ENCODE peak calls at places on chromosomes 4 and X, in eight cellular contexts. S is fibroblast of the aortic adventitia, X is OCI-LY7, N is astrocyte of the cerebellum, G is WTC11, P is hepatocyte, A is glutamatergic neuron, F is A549. E is an unnamed sample.

GRCh38 chr4:14434916-14435315 is 567.4 kb upstream of the CPEB2 start:
- DNase-seq in S (peak; percentile 13), X (no peak), N (no peak), G (no peak), P (peak; percentile 6), A (no peak), F (no peak), E (no peak)

GRCh38 chr4:46653842-46654241 is 255.2 kb downstream of the COX7B2 start:
- DNase-seq in S (no peak), X (no peak), N (no peak), G (no peak), P (no peak), A (no peak), F (no peak), E (no peak)

GRCh38 chr4:135372131-135372530 is 1170.5 kb upstream of the PABPC4L start:
- DNase-seq in S (no peak), X (no peak), N (no peak), G (no peak), P (no peak), A (no peak), F (no peak), E (no peak)

GRCh38 chr4:113468165-113469022 is 293.1 kb downstream of the CAMK2D start:
- DNase-seq in S (peak; percentile 100), X (no peak), N (peak; percentile 99), G (peak; percentile 10), P (peak; percentile 91), A (no peak), F (peak; percentile 79), E (peak; percentile 100)

GRCh38 chrX:43971966-43972961 is 926 bp downstream of the NDP start:
- DNase-seq in S (peak; percentile 30), X (no peak), N (no peak), G (no peak), P (peak; percentile 11), A (no peak), F (no peak), E (no peak)

GRCh38 chrX:1554469-1555210 is 17.7 kb upstream of the P2RY8 start:
- DNase-seq in S (no peak), X (peak; percentile 54), N (no peak), G (no peak), P (no peak), A (no peak), F (no peak), E (no peak)

GRCh38 chr4:127781303-127782024 is 658 bp upstream of the HSPA4L start:
- DNase-seq in S (no peak), X (no peak), N (no peak), G (no peak), P (peak; percentile 72), A (peak; percentile 66), F (no peak), E (peak; percentile 19)

GRCh38 chr4:85873566-85873965 is 398.6 kb downstream of the ARHGAP24 start:
- DNase-seq in S (no peak), X (no peak), N (no peak), G (no peak), P (no peak), A (no peak), F (no peak), E (no peak)

GRCh38 chr4:26320159-26320452 is 708 bp upstream of the RBPJ start:
- DNase-seq in S (peak; percentile 37), X (peak; percentile 75), N (no peak), G (no peak), P (no peak), A (no peak), F (no peak), E (peak; percentile 28)

GRCh38 chr4:163582688-163583087 is 88.2 kb downstream of the TMA16 start:
- DNase-seq in S (no peak), X (no peak), N (no peak), G (no peak), P (no peak), A (no peak), F (no peak), E (no peak)

GRCh38 chrX:14209034-14209433 is 179.3 kb upstream of the GEMIN8 start:
- DNase-seq in S (no peak), X (no peak), N (no peak), G (no peak), P (no peak), A (no peak), F (peak; percentile 57), E (no peak)

GRCh38 chr4:132269303-132269990 is 879.6 kb upstream of the PCDH10 start:
- DNase-seq in S (no peak), X (no peak), N (no peak), G (no peak), P (no peak), A (no peak), F (no peak), E (no peak)

GRCh38 chr4:123418486-123418931 is 21.9 kb downstream of the SPRY1 start:
- DNase-seq in S (peak; percentile 96), X (peak; percentile 62), N (peak; percentile 95), G (peak; percentile 44), P (peak; percentile 35), A (no peak), F (no peak), E (peak; percentile 85)

GRCh38 chrX:18542131-18542530 is 116.7 kb downstream of the CDKL5 start:
- DNase-seq in S (no peak), X (no peak), N (no peak), G (no peak), P (no peak), A (no peak), F (no peak), E (no peak)

GRCh38 chr4:22070256-22070655 is 121.7 kb upstream of the KCNIP4 start:
- DNase-seq in S (no peak), X (no peak), N (no peak), G (no peak), P (no peak), A (no peak), F (no peak), E (no peak)

GRCh38 chr4:145956288-145956890 is 17.8 kb upstream of the ZNF827 start:
- DNase-seq in S (peak; percentile 43), X (peak; percentile 73), N (no peak), G (peak; percentile 49), P (peak; percentile 64), A (peak; percentile 33), F (peak; percentile 48), E (peak; percentile 33)

GRCh38 chr4:168713193-168713592 is 216.3 kb downstream of the PALLD start:
- DNase-seq in S (no peak), X (no peak), N (no peak), G (no peak), P (peak; percentile 21), A (no peak), F (no peak), E (no peak)

GRCh38 chr4:39406763-39407583 is at the start of gene KLB:
- DNase-seq in S (peak; percentile 36), X (no peak), N (no peak), G (no peak), P (peak; percentile 78), A (peak; percentile 24), F (peak; percentile 59), E (no peak)

GRCh38 chrX:130676861-130677260 is 226.1 kb downstream of the ENOX2 start:
- DNase-seq in S (no peak), X (no peak), N (no peak), G (no peak), P (no peak), A (no peak), F (peak; percentile 1), E (no peak)

GRCh38 chrX:123846598-123847038 is 13.2 kb upstream of the XIAP start:
- DNase-seq in S (peak; percentile 47), X (no peak), N (no peak), G (no peak), P (no peak), A (no peak), F (peak; percentile 50), E (peak; percentile 92)

GRCh38 chrX:108199691-108200090 is 108.1 kb downstream of the ATG4A start:
- DNase-seq in S (peak; percentile 57), X (peak; percentile 7), N (no peak), G (peak; percentile 18), P (peak; percentile 62), A (peak; percentile 24), F (peak; percentile 44), E (peak; percentile 1)

GRCh38 chr4:48546336-48546735 is 56.3 kb downstream of the ZAR1 start:
- DNase-seq in S (peak; percentile 60), X (peak; percentile 55), N (peak; percentile 38), G (peak; percentile 34), P (peak; percentile 44), A (no peak), F (peak; percentile 42), E (peak; percentile 41)

GRCh38 chrX:147069926-147070325 is 255.4 kb upstream of the CXorf51A start:
- DNase-seq in S (no peak), X (no peak), N (no peak), G (no peak), P (no peak), A (no peak), F (no peak), E (no peak)

GRCh38 chrX:46279214-46279924 is 265.9 kb downstream of the ZNF674 start:
- DNase-seq in S (peak; percentile 13), X (no peak), N (no peak), G (no peak), P (no peak), A (no peak), F (no peak), E (no peak)

GRCh38 chr4:66691101-66691500 is 854.2 kb downstream of the CENPC start:
- DNase-seq in S (no peak), X (no peak), N (no peak), G (no peak), P (no peak), A (no peak), F (no peak), E (no peak)
- TF ChIP-seq CTCF in S (no peak), X (peak; percentile 26), N (no peak), G (no peak), P (no peak), A (no peak), F (no peak), E (no peak)

DNA sequence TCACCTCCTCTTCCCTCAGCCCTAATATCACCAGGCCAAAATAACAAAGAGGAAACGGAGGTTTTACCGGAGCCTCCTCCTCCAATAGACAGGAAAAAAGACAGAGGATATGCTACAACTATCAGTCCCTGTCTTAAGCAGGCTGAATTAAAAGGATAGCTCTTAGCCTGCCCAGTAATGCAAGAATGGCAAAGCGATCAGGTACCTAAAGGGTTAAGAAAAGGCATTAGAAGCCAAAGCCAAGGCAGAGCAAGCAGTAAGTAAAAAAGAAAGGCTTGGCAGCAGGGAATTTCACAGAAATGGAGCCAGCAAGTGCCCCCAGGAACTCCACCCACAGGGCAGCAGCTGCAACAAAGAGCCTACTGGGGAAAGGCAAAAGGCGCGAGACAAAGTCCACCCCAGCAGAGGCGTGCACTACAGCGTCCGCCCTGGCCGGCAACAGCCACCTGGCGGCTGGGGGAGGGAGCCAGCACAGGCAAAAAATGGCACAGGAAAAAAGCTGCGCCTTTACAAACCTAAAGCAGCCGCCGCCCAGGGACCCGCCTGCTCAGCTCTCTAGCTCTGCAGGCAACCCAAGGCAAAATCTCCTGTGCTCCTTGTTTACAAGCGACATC is 220.6 kb upstream of the ZC4H2 start:
- DNase-seq in S (no peak), X (peak; percentile 64), N (no peak), G (peak; percentile 70), P (peak; percentile 71), A (peak; percentile 69), F (peak; percentile 8), E (no peak)
- TF ChIP-seq CTCF in S (no peak), X (peak; percentile 53), N (no peak), G (no peak), P (peak; percentile 22), A (peak; percentile 29), F (no peak), E (no peak)

GRCh38 chr4:120771907-120772306 is 150.6 kb downstream of the PRDM5 start:
- DNase-seq in S (no peak), X (no peak), N (no peak), G (no peak), P (no peak), A (no peak), F (no peak), E (no peak)
- TF ChIP-seq CTCF in S (no peak), X (peak; percentile 46), N (no peak), G (peak; percentile 29), P (no peak), A (no peak), F (no peak), E (peak; percentile 9)

GRCh38 chr4:16278178-16278577 is 51.9 kb upstream of the TAPT1 start:
- DNase-seq in S (no peak), X (no peak), N (no peak), G (no peak), P (no peak), A (no peak), F (no peak), E (no peak)
- TF ChIP-seq CTCF in S (peak; percentile 10), X (peak; percentile 61), N (no peak), G (peak; percentile 30), P (no peak), A (no peak), F (no peak), E (peak; percentile 79)